ENCODE peak calls at places on chromosomes 7 and 10, in five cellular contexts. One of them, this sample, is unnamed.

GRCh38 chr7:108211382-108212201 is 81.4 kb upstream of the LAMB4 start:
- DNase-seq in sigmoid colon: no peak
- DNase-seq in HCT116: peak
- DNase-seq in breast epithelium: no peak
- DNase-seq in spleen: no peak
- DNase-seq in this sample: no peak

GRCh38 chr7:18163091-18163490 is 135.4 kb upstream of the PRPS1L1 start:
- DNase-seq in sigmoid colon: no peak
- DNase-seq in HCT116: no peak
- DNase-seq in breast epithelium: no peak
- DNase-seq in spleen: no peak
- DNase-seq in this sample: no peak

GRCh38 chr10:79007037-79007842 is 61.5 kb upstream of the ZMIZ1 start:
- DNase-seq in sigmoid colon: peak
- DNase-seq in HCT116: no peak
- DNase-seq in breast epithelium: no peak
- DNase-seq in spleen: no peak
- DNase-seq in this sample: no peak

GRCh38 chr10:22874189-22874854 is 53.5 kb upstream of the ARMC3 start:
- DNase-seq in sigmoid colon: no peak
- DNase-seq in HCT116: no peak
- DNase-seq in breast epithelium: no peak
- DNase-seq in spleen: no peak
- DNase-seq in this sample: no peak

GRCh38 chr7:102431617-102432298 is 1.6 kb upstream of the ORAI2 start:
- DNase-seq in sigmoid colon: no peak
- DNase-seq in HCT116: no peak
- DNase-seq in breast epithelium: no peak
- DNase-seq in spleen: peak
- DNase-seq in this sample: no peak

GRCh38 chr7:45255187-45255586 is 97.6 kb downstream of the RAMP3 start:
- DNase-seq in sigmoid colon: no peak
- DNase-seq in HCT116: no peak
- DNase-seq in breast epithelium: no peak
- DNase-seq in spleen: no peak
- DNase-seq in this sample: no peak

GRCh38 chr7:6536262-6536770 is 14.9 kb downstream of the GRID2IP start:
- DNase-seq in sigmoid colon: no peak
- DNase-seq in HCT116: no peak
- DNase-seq in breast epithelium: no peak
- DNase-seq in spleen: no peak
- DNase-seq in this sample: no peak

GRCh38 chr7:126657599-126658358 is 595.0 kb downstream of the GRM8 start:
- DNase-seq in sigmoid colon: no peak
- DNase-seq in HCT116: no peak
- DNase-seq in breast epithelium: no peak
- DNase-seq in spleen: no peak
- DNase-seq in this sample: no peak

GRCh38 chr7:93228302-93228701 is 2.0 kb upstream of the HEPACAM2 start:
- DNase-seq in sigmoid colon: no peak
- DNase-seq in HCT116: peak
- DNase-seq in breast epithelium: no peak
- DNase-seq in spleen: no peak
- DNase-seq in this sample: peak

GRCh38 chr10:110429301-110429700 is 68.4 kb upstream of the DUSP5 start:
- DNase-seq in sigmoid colon: peak
- DNase-seq in HCT116: no peak
- DNase-seq in breast epithelium: no peak
- DNase-seq in spleen: peak
- DNase-seq in this sample: no peak

GRCh38 chr10:116490028-116490662 is 55.6 kb upstream of the PNLIP start:
- DNase-seq in sigmoid colon: no peak
- DNase-seq in HCT116: peak
- DNase-seq in breast epithelium: no peak
- DNase-seq in spleen: no peak
- DNase-seq in this sample: peak

GRCh38 chr10:131431541-131431940 is 120.0 kb upstream of the TCERG1L start:
- DNase-seq in sigmoid colon: no peak
- DNase-seq in HCT116: no peak
- DNase-seq in breast epithelium: no peak
- DNase-seq in spleen: no peak
- DNase-seq in this sample: no peak

GRCh38 chr10:124641282-124642075 is 102.7 kb downstream of the FAM53B start:
- DNase-seq in sigmoid colon: peak
- DNase-seq in HCT116: no peak
- DNase-seq in breast epithelium: no peak
- DNase-seq in spleen: peak
- DNase-seq in this sample: no peak
- TF ChIP-seq POLR2AphosphoS5 in sigmoid colon: no peak
- TF ChIP-seq POLR2AphosphoS5 in HCT116: no peak
- TF ChIP-seq POLR2AphosphoS5 in breast epithelium: no peak
- TF ChIP-seq POLR2AphosphoS5 in spleen: no peak
- TF ChIP-seq POLR2AphosphoS5 in this sample: no peak

GRCh38 chr7:22216832-22217475 is 140.0 kb downstream of the RAPGEF5 start:
- DNase-seq in sigmoid colon: no peak
- DNase-seq in HCT116: no peak
- DNase-seq in breast epithelium: no peak
- DNase-seq in spleen: no peak
- DNase-seq in this sample: no peak

GRCh38 chr7:22219036-22219435 is 137.9 kb downstream of the RAPGEF5 start:
- DNase-seq in sigmoid colon: no peak
- DNase-seq in HCT116: no peak
- DNase-seq in breast epithelium: no peak
- DNase-seq in spleen: no peak
- DNase-seq in this sample: no peak

GRCh38 chr7:22216309-22216708 is 140.6 kb downstream of the RAPGEF5 start:
- DNase-seq in sigmoid colon: no peak
- DNase-seq in HCT116: no peak
- DNase-seq in breast epithelium: no peak
- DNase-seq in spleen: no peak
- DNase-seq in this sample: no peak

GRCh38 chr7:22220947-22221346 is 136.0 kb downstream of the RAPGEF5 start:
- DNase-seq in sigmoid colon: no peak
- DNase-seq in HCT116: no peak
- DNase-seq in breast epithelium: no peak
- DNase-seq in spleen: no peak
- DNase-seq in this sample: no peak

DNA sequence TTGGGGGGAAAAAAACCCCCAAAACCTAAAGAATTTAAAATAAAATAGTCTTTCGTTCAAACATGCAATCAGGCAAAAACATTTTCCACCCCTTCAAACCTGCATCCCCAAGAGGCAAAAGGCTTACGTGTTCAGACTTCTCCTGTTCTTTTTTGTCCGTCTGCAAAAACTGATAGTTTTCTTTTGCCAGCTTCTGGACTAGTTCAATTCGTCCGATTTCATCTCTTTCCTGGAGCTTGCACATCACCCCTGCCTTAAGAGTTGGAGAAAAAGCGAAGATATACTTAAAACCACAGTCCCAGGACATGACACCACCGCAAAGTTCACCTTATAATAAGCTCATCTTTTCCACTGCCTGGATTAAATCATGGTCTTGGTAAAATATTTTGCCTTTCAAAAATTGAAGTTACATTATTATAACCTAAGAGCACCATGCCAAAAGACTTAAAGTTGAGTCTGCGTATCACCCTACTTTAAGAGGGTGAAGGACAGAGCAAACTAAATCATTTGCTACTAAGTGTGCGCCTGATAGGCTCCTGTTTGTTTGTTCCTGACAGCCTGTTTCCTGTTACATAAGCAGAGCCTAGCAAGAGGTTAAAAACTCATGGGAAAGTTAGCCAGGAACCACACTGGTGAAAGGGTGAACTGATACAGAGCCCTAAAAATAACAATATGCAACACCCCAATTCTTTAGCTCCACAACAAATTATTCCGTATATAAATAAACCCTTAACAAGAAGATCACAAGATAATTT is 137.0 kb downstream of the RAPGEF5 start:
- DNase-seq in sigmoid colon: no peak
- DNase-seq in HCT116: no peak
- DNase-seq in breast epithelium: no peak
- DNase-seq in spleen: no peak
- DNase-seq in this sample: no peak
- TF ChIP-seq POLR2AphosphoS5 in sigmoid colon: no peak
- TF ChIP-seq POLR2AphosphoS5 in HCT116: no peak
- TF ChIP-seq POLR2AphosphoS5 in breast epithelium: no peak
- TF ChIP-seq POLR2AphosphoS5 in spleen: no peak
- TF ChIP-seq POLR2AphosphoS5 in this sample: no peak

GRCh38 chr7:1397491-1398327 is 61.6 kb downstream of the MICALL2 start:
- DNase-seq in sigmoid colon: no peak
- DNase-seq in HCT116: no peak
- DNase-seq in breast epithelium: no peak
- DNase-seq in spleen: no peak
- DNase-seq in this sample: no peak

GRCh38 chr7:1394371-1394770 is 64.9 kb downstream of the MICALL2 start:
- DNase-seq in sigmoid colon: no peak
- DNase-seq in HCT116: no peak
- DNase-seq in breast epithelium: no peak
- DNase-seq in spleen: no peak
- DNase-seq in this sample: no peak

GRCh38 chr7:1393421-1393820 is 65.8 kb downstream of the MICALL2 start:
- DNase-seq in sigmoid colon: no peak
- DNase-seq in HCT116: no peak
- DNase-seq in breast epithelium: no peak
- DNase-seq in spleen: no peak
- DNase-seq in this sample: no peak

GRCh38 chr7:1396195-1396594 is 63.1 kb downstream of the MICALL2 start:
- DNase-seq in sigmoid colon: no peak
- DNase-seq in HCT116: no peak
- DNase-seq in breast epithelium: no peak
- DNase-seq in spleen: no peak
- DNase-seq in this sample: no peak

GRCh38 chr7:1395211-1396070 is 63.8 kb downstream of the MICALL2 start:
- DNase-seq in sigmoid colon: no peak
- DNase-seq in HCT116: no peak
- DNase-seq in breast epithelium: no peak
- DNase-seq in spleen: no peak
- DNase-seq in this sample: no peak
- TF ChIP-seq POLR2AphosphoS5 in sigmoid colon: no peak
- TF ChIP-seq POLR2AphosphoS5 in HCT116: no peak
- TF ChIP-seq POLR2AphosphoS5 in breast epithelium: no peak
- TF ChIP-seq POLR2AphosphoS5 in spleen: no peak
- TF ChIP-seq POLR2AphosphoS5 in this sample: no peak

GRCh38 chr10:1256139-1256720 is 200.0 kb downstream of the WDR37 start:
- DNase-seq in sigmoid colon: no peak
- DNase-seq in HCT116: no peak
- DNase-seq in breast epithelium: no peak
- DNase-seq in spleen: peak
- DNase-seq in this sample: no peak
- TF ChIP-seq POLR2AphosphoS5 in sigmoid colon: no peak
- TF ChIP-seq POLR2AphosphoS5 in HCT116: no peak
- TF ChIP-seq POLR2AphosphoS5 in breast epithelium: no peak
- TF ChIP-seq POLR2AphosphoS5 in spleen: no peak
- TF ChIP-seq POLR2AphosphoS5 in this sample: no peak

DNA sequence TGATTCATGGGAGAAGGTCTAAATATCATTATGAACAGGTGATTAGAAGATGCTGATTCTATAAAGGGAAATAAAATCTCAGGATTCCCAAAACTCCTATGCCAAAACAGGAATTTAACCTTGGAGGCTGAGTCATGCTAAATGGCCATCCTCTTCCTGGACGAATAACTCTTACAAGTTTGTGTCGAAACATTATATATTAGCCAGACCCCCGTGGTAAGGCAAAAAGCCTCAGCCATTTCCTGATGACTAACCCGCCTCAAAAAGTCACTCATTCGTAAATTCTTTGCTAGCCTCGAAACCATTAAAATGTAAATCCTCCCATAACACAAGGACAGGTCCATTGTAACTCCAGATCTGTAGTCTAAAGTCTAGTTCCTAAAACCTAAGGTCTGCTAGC is 32.0 kb downstream of the CUL2 start:
- DNase-seq in sigmoid colon: no peak
- DNase-seq in HCT116: no peak
- DNase-seq in breast epithelium: no peak
- DNase-seq in spleen: no peak
- DNase-seq in this sample: no peak
- TF ChIP-seq POLR2AphosphoS5 in sigmoid colon: no peak
- TF ChIP-seq POLR2AphosphoS5 in HCT116: no peak
- TF ChIP-seq POLR2AphosphoS5 in breast epithelium: no peak
- TF ChIP-seq POLR2AphosphoS5 in spleen: no peak
- TF ChIP-seq POLR2AphosphoS5 in this sample: no peak

GRCh38 chr7:21251166-21251806 is 176.6 kb upstream of the SP4 start:
- DNase-seq in sigmoid colon: no peak
- DNase-seq in HCT116: no peak
- DNase-seq in breast epithelium: no peak
- DNase-seq in spleen: no peak
- DNase-seq in this sample: no peak
- TF ChIP-seq POLR2AphosphoS5 in sigmoid colon: no peak
- TF ChIP-seq POLR2AphosphoS5 in HCT116: no peak
- TF ChIP-seq POLR2AphosphoS5 in breast epithelium: no peak
- TF ChIP-seq POLR2AphosphoS5 in spleen: no peak
- TF ChIP-seq POLR2AphosphoS5 in this sample: no peak

GRCh38 chr10:68153473-68154210 is 44.4 kb downstream of the MYPN start:
- DNase-seq in sigmoid colon: no peak
- DNase-seq in HCT116: peak
- DNase-seq in breast epithelium: no peak
- DNase-seq in spleen: no peak
- DNase-seq in this sample: peak
- TF ChIP-seq POLR2AphosphoS5 in sigmoid colon: no peak
- TF ChIP-seq POLR2AphosphoS5 in HCT116: peak
- TF ChIP-seq POLR2AphosphoS5 in breast epithelium: no peak
- TF ChIP-seq POLR2AphosphoS5 in spleen: no peak
- TF ChIP-seq POLR2AphosphoS5 in this sample: peak

GRCh38 chr10:133309111-133309719 is 501 bp downstream of the ZNF511 start:
- DNase-seq in sigmoid colon: peak
- DNase-seq in HCT116: peak
- DNase-seq in breast epithelium: peak
- DNase-seq in spleen: peak
- DNase-seq in this sample: no peak

GRCh38 chr10:133307776-133308430 is 769 bp downstream of the TUBGCP2 start:
- DNase-seq in sigmoid colon: no peak
- DNase-seq in HCT116: no peak
- DNase-seq in breast epithelium: peak
- DNase-seq in spleen: peak
- DNase-seq in this sample: no peak

GRCh38 chr10:133306097-133306476 is 2.6 kb downstream of the TUBGCP2 start:
- DNase-seq in sigmoid colon: no peak
- DNase-seq in HCT116: no peak
- DNase-seq in breast epithelium: no peak
- DNase-seq in spleen: peak
- DNase-seq in this sample: no peak

GRCh38 chr10:133308431-133309110 is at the start of the genes TUBGCP2 and ZNF511:
- DNase-seq in sigmoid colon: peak
- DNase-seq in HCT116: no peak
- DNase-seq in breast epithelium: peak
- DNase-seq in spleen: peak
- DNase-seq in this sample: no peak

GRCh38 chr10:133306941-133307379 is 1.7 kb downstream of the TUBGCP2 start:
- DNase-seq in sigmoid colon: no peak
- DNase-seq in HCT116: no peak
- DNase-seq in breast epithelium: no peak
- DNase-seq in spleen: peak
- DNase-seq in this sample: no peak
- TF ChIP-seq POLR2AphosphoS5 in sigmoid colon: no peak
- TF ChIP-seq POLR2AphosphoS5 in HCT116: no peak
- TF ChIP-seq POLR2AphosphoS5 in breast epithelium: no peak
- TF ChIP-seq POLR2AphosphoS5 in spleen: no peak
- TF ChIP-seq POLR2AphosphoS5 in this sample: no peak

This sample was measured in Panc1.